ENCODE peak calls at places on chromosomes 3 and 15, in four cellular contexts. One of them, this sample, is unnamed.

GRCh38 chr15:97866994-97867393 is 93.5 kb upstream of the ARRDC4 start:
- DNase-seq in activated CD4-positive, alpha-beta T cell treated with anti-CD3 and anti-CD28 coated beads for 36 hours: no peak
- DNase-seq in AG09319: no peak
- DNase-seq in endothelial cell: no peak
- DNase-seq in this sample: no peak

GRCh38 chr3:51642462-51642861 is 28.6 kb upstream of the TEX264 start:
- DNase-seq in activated CD4-positive, alpha-beta T cell treated with anti-CD3 and anti-CD28 coated beads for 36 hours: no peak
- DNase-seq in AG09319: no peak
- DNase-seq in endothelial cell: no peak
- DNase-seq in this sample: no peak

GRCh38 chr15:98729446-98730042 is 81.2 kb downstream of the IGF1R start:
- DNase-seq in endothelial cell: no peak
- DNase-seq in activated CD4-positive, alpha-beta T cell treated with anti-CD3 and anti-CD28 coated beads for 36 hours: no peak
- DNase-seq in AG09319: no peak
- DNase-seq in this sample: no peak

GRCh38 chr3:129226374-129226773 is 23.0 kb upstream of the COPG1 start:
- DNase-seq in AG09319: peak
- DNase-seq in activated CD4-positive, alpha-beta T cell treated with anti-CD3 and anti-CD28 coated beads for 36 hours: no peak
- DNase-seq in endothelial cell: no peak
- DNase-seq in this sample: no peak

GRCh38 chr3:143754090-143754489 is 94.2 kb downstream of the SLC9A9 start:
- DNase-seq in endothelial cell: no peak
- DNase-seq in AG09319: no peak
- DNase-seq in activated CD4-positive, alpha-beta T cell treated with anti-CD3 and anti-CD28 coated beads for 36 hours: no peak
- DNase-seq in this sample: no peak

GRCh38 chr3:46276497-46277099 is 34.3 kb downstream of the CCR3 start:
- DNase-seq in endothelial cell: peak
- DNase-seq in AG09319: no peak
- DNase-seq in activated CD4-positive, alpha-beta T cell treated with anti-CD3 and anti-CD28 coated beads for 36 hours: peak
- DNase-seq in this sample: no peak

GRCh38 chr3:23877324-23877980 is 39.3 kb downstream of the NKIRAS1 start:
- DNase-seq in endothelial cell: no peak
- DNase-seq in AG09319: peak
- DNase-seq in activated CD4-positive, alpha-beta T cell treated with anti-CD3 and anti-CD28 coated beads for 36 hours: no peak
- DNase-seq in this sample: no peak

GRCh38 chr15:63052128-63052826 is 9.7 kb downstream of the TPM1 start:
- DNase-seq in AG09319: no peak
- DNase-seq in endothelial cell: no peak
- DNase-seq in activated CD4-positive, alpha-beta T cell treated with anti-CD3 and anti-CD28 coated beads for 36 hours: no peak
- DNase-seq in this sample: no peak

GRCh38 chr15:68389041-68389930 is 42.7 kb downstream of the ITGA11 start:
- DNase-seq in endothelial cell: no peak
- DNase-seq in AG09319: no peak
- DNase-seq in activated CD4-positive, alpha-beta T cell treated with anti-CD3 and anti-CD28 coated beads for 36 hours: no peak
- DNase-seq in this sample: no peak

GRCh38 chr3:25594007-25594502 is 70.7 kb downstream of the TOP2B start:
- DNase-seq in activated CD4-positive, alpha-beta T cell treated with anti-CD3 and anti-CD28 coated beads for 36 hours: peak
- DNase-seq in endothelial cell: peak
- DNase-seq in AG09319: peak
- DNase-seq in this sample: peak

GRCh38 chr15:71448688-71449114 is 333.4 kb downstream of the THSD4 start:
- DNase-seq in AG09319: peak
- DNase-seq in endothelial cell: peak
- DNase-seq in activated CD4-positive, alpha-beta T cell treated with anti-CD3 and anti-CD28 coated beads for 36 hours: no peak
- DNase-seq in this sample: peak

GRCh38 chr3:22704571-22705354 is 498.4 kb upstream of the UBE2E2 start:
- DNase-seq in AG09319: no peak
- DNase-seq in endothelial cell: no peak
- DNase-seq in activated CD4-positive, alpha-beta T cell treated with anti-CD3 and anti-CD28 coated beads for 36 hours: no peak
- DNase-seq in this sample: no peak

GRCh38 chr3:135238866-135239434 is 443.9 kb downstream of the EPHB1 start:
- DNase-seq in AG09319: no peak
- DNase-seq in endothelial cell: no peak
- DNase-seq in activated CD4-positive, alpha-beta T cell treated with anti-CD3 and anti-CD28 coated beads for 36 hours: no peak
- DNase-seq in this sample: no peak

GRCh38 chr3:9903238-9903624 is 583 bp downstream of the IL17RE start:
- DNase-seq in activated CD4-positive, alpha-beta T cell treated with anti-CD3 and anti-CD28 coated beads for 36 hours: peak
- DNase-seq in AG09319: no peak
- DNase-seq in endothelial cell: no peak
- DNase-seq in this sample: no peak

GRCh38 chr3:124032351-124032880 is 40.5 kb upstream of the ROPN1 start:
- DNase-seq in endothelial cell: no peak
- DNase-seq in activated CD4-positive, alpha-beta T cell treated with anti-CD3 and anti-CD28 coated beads for 36 hours: no peak
- DNase-seq in AG09319: no peak
- DNase-seq in this sample: no peak

GRCh38 chr3:166554006-166554405 is 716.8 kb upstream of the BCHE start:
- DNase-seq in AG09319: no peak
- DNase-seq in activated CD4-positive, alpha-beta T cell treated with anti-CD3 and anti-CD28 coated beads for 36 hours: no peak
- DNase-seq in endothelial cell: no peak
- DNase-seq in this sample: no peak

GRCh38 chr15:68298882-68299381 is 21.4 kb downstream of the FEM1B start:
- DNase-seq in AG09319: no peak
- DNase-seq in activated CD4-positive, alpha-beta T cell treated with anti-CD3 and anti-CD28 coated beads for 36 hours: peak
- DNase-seq in endothelial cell: no peak
- DNase-seq in this sample: no peak

GRCh38 chr3:143436231-143436930 is 316.8 kb downstream of the CHST2 start:
- DNase-seq in activated CD4-positive, alpha-beta T cell treated with anti-CD3 and anti-CD28 coated beads for 36 hours: no peak
- DNase-seq in AG09319: no peak
- DNase-seq in endothelial cell: no peak
- DNase-seq in this sample: no peak

GRCh38 chr3:85005947-85006346 is 47.2 kb downstream of the CADM2 start:
- DNase-seq in endothelial cell: no peak
- DNase-seq in activated CD4-positive, alpha-beta T cell treated with anti-CD3 and anti-CD28 coated beads for 36 hours: no peak
- DNase-seq in AG09319: no peak
- DNase-seq in this sample: no peak

GRCh38 chr3:138060792-138061191 is 50.8 kb downstream of the CLDN18 start:
- DNase-seq in AG09319: no peak
- DNase-seq in activated CD4-positive, alpha-beta T cell treated with anti-CD3 and anti-CD28 coated beads for 36 hours: no peak
- DNase-seq in endothelial cell: no peak
- DNase-seq in this sample: no peak

GRCh38 chr3:33174095-33174494 is 44.5 kb downstream of the SUSD5 start:
- DNase-seq in activated CD4-positive, alpha-beta T cell treated with anti-CD3 and anti-CD28 coated beads for 36 hours: no peak
- DNase-seq in endothelial cell: no peak
- DNase-seq in AG09319: no peak
- DNase-seq in this sample: no peak

GRCh38 chr3:141379250-141379872 is 11.1 kb downstream of the ZBTB38 start:
- DNase-seq in AG09319: no peak
- DNase-seq in endothelial cell: no peak
- DNase-seq in activated CD4-positive, alpha-beta T cell treated with anti-CD3 and anti-CD28 coated beads for 36 hours: peak
- DNase-seq in this sample: no peak

GRCh38 chr15:33729648-33730047 is 238.6 kb upstream of the CHRM5 start:
- DNase-seq in AG09319: no peak
- DNase-seq in activated CD4-positive, alpha-beta T cell treated with anti-CD3 and anti-CD28 coated beads for 36 hours: no peak
- DNase-seq in endothelial cell: no peak
- DNase-seq in this sample: no peak

GRCh38 chr3:157354722-157355121 is 81.9 kb upstream of the PTX3 start:
- DNase-seq in activated CD4-positive, alpha-beta T cell treated with anti-CD3 and anti-CD28 coated beads for 36 hours: no peak
- DNase-seq in endothelial cell: peak
- DNase-seq in AG09319: no peak
- DNase-seq in this sample: no peak

GRCh38 chr3:176978441-176978840 is 218.8 kb downstream of the TBL1XR1 start:
- DNase-seq in activated CD4-positive, alpha-beta T cell treated with anti-CD3 and anti-CD28 coated beads for 36 hours: no peak
- DNase-seq in AG09319: no peak
- DNase-seq in endothelial cell: no peak
- DNase-seq in this sample: no peak

GRCh38 chr15:68631621-68632051 is 52.8 kb downstream of the CORO2B start:
- DNase-seq in activated CD4-positive, alpha-beta T cell treated with anti-CD3 and anti-CD28 coated beads for 36 hours: no peak
- DNase-seq in endothelial cell: no peak
- DNase-seq in AG09319: no peak
- DNase-seq in this sample: no peak

GRCh38 chr3:42855219-42855546 is 20.5 kb downstream of the CYP8B1 start:
- DNase-seq in endothelial cell: no peak
- DNase-seq in AG09319: no peak
- DNase-seq in activated CD4-positive, alpha-beta T cell treated with anti-CD3 and anti-CD28 coated beads for 36 hours: no peak
- DNase-seq in this sample: no peak

GRCh38 chr3:61682671-61683408 is 121.5 kb downstream of the PTPRG start:
- DNase-seq in endothelial cell: no peak
- DNase-seq in activated CD4-positive, alpha-beta T cell treated with anti-CD3 and anti-CD28 coated beads for 36 hours: no peak
- DNase-seq in AG09319: peak
- DNase-seq in this sample: no peak

GRCh38 chr15:89845305-89845893 is 30.7 kb upstream of the ANPEP start:
- DNase-seq in endothelial cell: no peak
- DNase-seq in AG09319: peak
- DNase-seq in activated CD4-positive, alpha-beta T cell treated with anti-CD3 and anti-CD28 coated beads for 36 hours: no peak
- DNase-seq in this sample: peak

GRCh38 chr15:68791431-68792283 is 29.0 kb downstream of the ANP32A start:
- DNase-seq in activated CD4-positive, alpha-beta T cell treated with anti-CD3 and anti-CD28 coated beads for 36 hours: peak
- DNase-seq in endothelial cell: no peak
- DNase-seq in AG09319: no peak
- DNase-seq in this sample: no peak

This sample was measured in SK-N-MC.